ENCODE peak calls at places on chromosomes 5 and 9, in four cellular contexts. P is A549, Q is upper lobe of left lung, D is stomach. V is an unnamed sample.

GRCh38 chr5:664994-665360 is 28.2 kb downstream of the TPPP start:
- DNase-seq in P (no peak), Q (peak), D (no peak), V (peak)

GRCh38 chr9:125694478-125694877 is 12.5 kb downstream of the MAPKAP1 start:
- DNase-seq in P (no peak), Q (no peak), D (no peak), V (no peak)

GRCh38 chr5:33734541-33734940 is 157.2 kb downstream of the ADAMTS12 start:
- DNase-seq in P (no peak), Q (no peak), D (no peak), V (no peak)

GRCh38 chr5:14440598-14441401 is 140.8 kb upstream of the OTULINL start:
- DNase-seq in P (no peak), Q (no peak), D (no peak), V (peak)

GRCh38 chr5:168047669-168048111 is 243.8 kb upstream of the WWC1 start:
- DNase-seq in P (no peak), Q (no peak), D (peak), V (no peak)

GRCh38 chr9:127449332-127449966 is 1.8 kb downstream of the RPL12 start:
- DNase-seq in P (no peak), Q (no peak), D (no peak), V (no peak)

GRCh38 chr9:117772960-117773359 is 68.8 kb downstream of the TLR4 start:
- DNase-seq in P (no peak), Q (no peak), D (no peak), V (no peak)

GRCh38 chr5:36363101-36363500 is 61.4 kb upstream of the RANBP3L start:
- DNase-seq in P (peak), Q (no peak), D (no peak), V (no peak)

GRCh38 chr5:53552561-53552960 is 7.9 kb upstream of the NDUFS4 start:
- DNase-seq in P (no peak), Q (no peak), D (no peak), V (no peak)

GRCh38 chr5:78985407-78986223 is 505 bp upstream of the ARSB start:
- DNase-seq in P (peak), Q (peak), D (peak), V (peak)

DNA sequence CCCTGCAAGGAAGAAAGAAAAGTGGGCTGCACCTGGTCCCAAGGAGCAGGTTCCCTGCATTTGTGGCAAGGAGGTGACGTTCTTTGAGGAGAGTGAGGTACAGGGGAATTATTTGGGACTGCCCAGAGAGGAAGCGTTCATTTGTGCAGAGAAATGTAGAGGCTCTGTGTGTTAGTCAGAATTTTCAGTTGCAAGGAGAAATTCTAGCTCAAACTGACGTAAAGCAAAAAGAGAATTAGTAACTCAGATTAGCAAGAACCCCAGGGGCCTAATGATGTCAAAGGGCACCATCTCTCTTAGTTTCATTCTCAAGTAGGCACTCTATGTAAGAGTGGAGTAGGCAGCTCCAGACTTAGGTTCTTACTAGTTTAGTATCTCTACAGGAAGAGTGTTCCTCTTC is 2.4 kb upstream of the TXN start:
- DNase-seq in P (no peak), Q (no peak), D (no peak), V (no peak)
- TF ChIP-seq EP300 in P (no peak), Q (no peak), D (no peak), V (no peak)

GRCh38 chr9:129080608-129081387 is at the start of gene DOLPP1:
- DNase-seq in P (peak), Q (peak), D (peak), V (peak)

GRCh38 chr9:129079829-129080228 is 1.1 kb upstream of the DOLPP1 start:
- DNase-seq in P (no peak), Q (no peak), D (no peak), V (no peak)

GRCh38 chr9:129080312-129080607 is 651 bp upstream of the DOLPP1 start:
- DNase-seq in P (no peak), Q (no peak), D (no peak), V (no peak)

GRCh38 chr9:129078691-129079503 is 2.0 kb upstream of the DOLPP1 start:
- DNase-seq in P (no peak), Q (no peak), D (no peak), V (no peak)

DNA sequence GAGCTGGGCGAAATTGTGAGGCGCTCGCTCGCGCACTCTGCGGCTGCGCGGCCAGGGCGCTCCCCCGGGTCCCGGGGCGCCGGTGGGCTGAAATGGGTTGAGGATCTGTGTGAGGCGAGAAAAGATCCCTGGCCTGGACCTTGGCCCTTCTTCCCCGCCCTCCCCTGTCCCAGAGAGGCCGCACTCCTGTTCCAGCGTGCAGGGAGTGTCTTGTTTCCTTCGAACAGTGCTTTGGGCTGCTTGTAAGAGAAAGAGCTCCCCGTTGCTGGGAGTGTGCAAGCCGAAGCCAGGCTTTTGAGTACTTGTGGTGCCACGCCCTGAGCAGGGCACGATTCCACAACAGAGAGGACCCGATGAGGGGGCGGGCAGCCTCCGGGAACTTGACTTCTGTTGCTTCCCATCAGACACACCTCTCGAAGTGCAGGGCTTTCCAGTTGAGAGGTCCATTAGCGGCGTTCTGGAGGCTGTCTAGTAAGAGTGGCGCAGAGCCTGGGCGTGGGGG is 528 bp downstream of the DOLPP1 start:
- DNase-seq in P (no peak), Q (peak), D (no peak), V (no peak)
- TF ChIP-seq POLR2A in P (no peak), Q (no peak), D (no peak), V (no peak)

DNA sequence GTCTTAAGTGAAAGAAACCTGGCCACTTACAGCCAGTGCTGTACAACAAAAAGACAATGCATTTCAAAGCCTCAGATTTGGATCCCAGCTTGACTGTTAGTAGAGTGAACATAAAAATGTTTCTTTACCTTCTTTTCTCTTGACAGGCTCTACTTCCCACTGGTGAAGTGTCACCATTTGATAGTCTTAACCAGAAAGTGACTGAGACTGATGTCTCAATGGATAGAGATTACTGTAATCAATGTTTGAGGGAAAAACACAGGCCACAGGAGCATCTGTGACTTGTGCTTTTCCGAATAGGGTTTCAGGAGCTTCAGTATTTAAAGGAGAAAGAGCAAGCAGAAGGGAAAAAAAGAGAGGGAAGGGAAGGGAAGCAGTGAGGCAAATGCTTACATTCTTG is 41.7 kb upstream of the STK32A start:
- DNase-seq in P (no peak), Q (no peak), D (no peak), V (no peak)
- TF ChIP-seq EP300 in P (no peak), Q (no peak), D (no peak), V (no peak)

GRCh38 chr5:111755264-111755941 is 1.6 kb downstream of the NREP start:
- DNase-seq in P (no peak), Q (no peak), D (no peak), V (no peak)

GRCh38 chr5:111758284-111758628 is 1.3 kb upstream of the NREP start:
- DNase-seq in P (no peak), Q (no peak), D (no peak), V (no peak)

GRCh38 chr5:111757582-111758283 is 739 bp upstream of the NREP start:
- DNase-seq in P (peak), Q (peak), D (peak), V (peak)

GRCh38 chr5:111755942-111756353 is 1.0 kb downstream of the NREP start:
- DNase-seq in P (no peak), Q (no peak), D (no peak), V (no peak)

DNA sequence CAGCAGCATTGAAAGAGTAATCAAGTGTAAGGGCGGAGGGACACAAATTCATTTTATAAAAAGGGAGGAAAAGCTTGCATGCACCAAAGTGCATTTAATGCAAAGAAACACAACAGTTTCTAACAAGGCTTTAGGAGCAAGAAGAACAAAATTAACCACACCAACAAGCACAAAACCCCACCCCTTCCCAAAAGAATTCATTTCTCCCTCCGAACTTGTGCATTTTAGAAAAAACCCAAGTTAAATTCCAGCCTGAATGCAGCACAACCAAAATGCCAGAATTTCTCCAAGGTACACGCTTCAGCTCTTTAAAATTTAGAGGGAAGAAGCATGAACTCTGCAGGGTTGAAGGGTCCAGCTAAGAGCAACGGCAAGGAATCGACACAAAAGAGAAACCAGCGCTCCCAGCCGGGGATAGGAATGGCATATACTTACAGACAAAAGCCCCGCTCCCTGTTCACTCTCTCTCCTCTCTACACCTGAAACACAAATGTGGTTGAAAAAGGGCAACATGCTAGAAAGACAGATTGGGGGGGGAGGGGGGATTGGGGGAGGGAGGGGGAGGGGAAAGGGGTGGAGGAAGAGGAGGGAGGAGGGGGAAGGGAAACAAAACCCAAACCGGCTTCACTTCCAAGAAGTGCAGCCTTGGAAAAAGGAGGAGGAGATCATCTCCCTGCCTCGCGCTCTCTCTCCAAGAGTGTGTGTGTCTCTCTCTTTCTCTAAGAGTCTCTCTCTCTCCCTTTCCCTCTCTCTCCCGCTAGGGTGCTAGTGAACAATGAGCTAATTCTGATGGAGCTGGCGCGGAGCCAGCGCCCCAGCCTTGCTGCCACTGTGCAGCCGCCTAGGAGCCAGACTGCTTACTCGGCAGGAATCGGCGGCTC is at the start of gene NREP:
- DNase-seq in P (peak), Q (peak), D (peak), V (peak)
- TF ChIP-seq POLR2A in P (no peak), Q (no peak), D (no peak), V (no peak)

DNA sequence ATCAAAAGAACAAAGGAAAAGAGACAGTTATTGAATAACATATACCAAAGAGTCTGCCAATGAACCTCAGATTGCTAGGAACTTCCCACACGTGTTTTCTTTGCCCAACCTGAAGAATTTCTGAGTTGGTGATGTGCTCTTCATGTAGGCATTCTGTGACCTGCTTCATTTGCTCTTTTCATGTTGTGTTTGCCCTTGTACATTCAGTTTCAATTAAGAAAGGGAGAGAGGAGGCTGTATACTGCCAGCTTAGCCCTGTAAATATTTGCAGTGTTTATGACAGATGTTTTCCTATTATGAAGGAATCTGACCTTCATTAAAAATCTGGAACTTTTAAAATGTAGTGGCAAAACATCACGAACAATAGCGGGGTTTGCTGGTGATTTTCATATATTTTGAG is 168.5 kb downstream of the GAS1 start:
- DNase-seq in P (no peak), Q (no peak), D (no peak), V (no peak)
- TF ChIP-seq EP300 in P (no peak), Q (no peak), D (no peak), V (no peak)

GRCh38 chr9:129178983-129179382 is 922 bp upstream of the IER5L start:
- DNase-seq in P (no peak), Q (peak), D (no peak), V (no peak)

GRCh38 chr9:129177443-129177790 is 644 bp downstream of the IER5L start:
- DNase-seq in P (no peak), Q (no peak), D (no peak), V (no peak)

GRCh38 chr9:129178579-129178909 is 483 bp upstream of the IER5L start:
- DNase-seq in P (no peak), Q (no peak), D (no peak), V (no peak)

GRCh38 chr9:129176786-129177442 is 1.1 kb downstream of the IER5L start:
- DNase-seq in P (peak), Q (peak), D (no peak), V (peak)

GRCh38 chr9:129177791-129178578 is at the start of gene IER5L:
- DNase-seq in P (peak), Q (peak), D (peak), V (peak)
- TF ChIP-seq POLR2A in P (peak), Q (peak), D (peak), V (peak)

DNA sequence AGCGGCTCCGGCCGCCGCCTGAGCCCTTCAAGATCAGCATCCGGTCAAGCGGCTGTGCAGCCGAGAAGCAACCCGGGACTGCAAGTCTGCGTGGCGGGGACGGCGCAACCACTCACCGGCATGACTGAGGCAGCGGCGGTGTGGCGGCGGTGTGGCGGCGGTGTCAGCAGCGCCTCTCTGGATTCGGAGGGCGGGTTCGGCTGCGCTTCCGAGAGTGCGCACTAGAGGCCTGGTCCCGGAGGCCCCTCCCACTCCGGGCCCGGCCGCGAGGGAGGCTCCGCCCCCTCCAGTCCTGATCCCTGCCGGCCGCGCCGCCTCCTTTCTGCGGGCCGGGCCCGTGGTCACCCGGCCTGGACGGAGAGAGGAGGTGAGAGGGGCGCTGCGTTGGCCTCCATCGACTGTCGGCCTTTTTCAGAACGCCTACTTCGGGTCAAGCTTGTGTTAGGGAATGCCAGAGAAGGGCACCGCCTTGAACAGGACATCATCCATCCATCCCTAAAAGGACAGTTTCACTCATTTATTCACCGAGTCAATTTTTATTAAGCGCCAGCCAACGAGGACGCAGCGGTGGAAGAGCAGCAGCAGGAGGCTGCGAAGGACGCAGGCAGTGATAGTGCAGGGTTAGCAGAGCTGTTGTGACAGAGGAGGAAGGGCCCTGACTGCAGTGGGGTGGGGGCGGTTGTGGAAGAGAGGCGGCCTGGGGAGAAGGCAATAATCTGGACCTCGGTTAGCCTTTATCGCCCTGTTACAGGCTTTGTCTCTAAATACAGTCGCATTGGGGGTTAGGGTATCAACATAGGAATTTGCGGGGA is at the start of gene ATOX1:
- DNase-seq in P (peak), Q (peak), D (peak), V (peak)
- TF ChIP-seq EP300 in P (no peak), Q (no peak), D (no peak), V (no peak)